ENCODE peak calls at places on chromosome 2, in five cellular contexts. T is H1, B is suprapubic skin, I is endothelial cell of umbilical vein, S is GM23338. X is an unnamed sample.

GRCh38 chr2:166013878-166014277 is 60.3 kb upstream of the TTC21B start:
- DNase-seq in T (no peak), B (no peak), I (no peak), S (peak), X (no peak)

GRCh38 chr2:108449410-108450200 is 599 bp downstream of the GCC2 start:
- DNase-seq in T (no peak), B (no peak), I (peak), S (peak), X (peak)

GRCh38 chr2:128438586-128438985 is 119.9 kb upstream of the HS6ST1 start:
- DNase-seq in T (peak), B (peak), I (no peak), S (no peak), X (no peak)

GRCh38 chr2:66478729-66479316 is 43.9 kb downstream of the MEIS1 start:
- DNase-seq in T (no peak), B (no peak), I (no peak), S (no peak), X (no peak)

GRCh38 chr2:109527079-109527478 is 86.7 kb downstream of the SEPTIN10 start:
- DNase-seq in T (no peak), B (no peak), I (no peak), S (no peak), X (peak)

GRCh38 chr2:219459460-219460311 is 25.0 kb downstream of the SPEG start:
- DNase-seq in T (peak), B (no peak), I (peak), S (peak), X (peak)

GRCh38 chr2:100991404-100991773 is 10.7 kb upstream of the RPL31 start:
- DNase-seq in T (no peak), B (no peak), I (no peak), S (no peak), X (no peak)

GRCh38 chr2:110866496-110866895 is 134.1 kb downstream of the ACOXL start:
- DNase-seq in T (no peak), B (no peak), I (no peak), S (peak), X (no peak)

GRCh38 chr2:40719414-40719813 is 267.5 kb upstream of the SLC8A1 start:
- DNase-seq in T (no peak), B (no peak), I (no peak), S (no peak), X (no peak)

GRCh38 chr2:191631754-191632153 is 46.2 kb upstream of the NABP1 start:
- DNase-seq in T (no peak), B (no peak), I (no peak), S (no peak), X (no peak)

GRCh38 chr2:111236027-111236426 is 115.3 kb downstream of the BCL2L11 start:
- DNase-seq in T (no peak), B (no peak), I (no peak), S (no peak), X (no peak)

GRCh38 chr2:186734957-186735734 is 41.3 kb downstream of the FAM171B start:
- DNase-seq in T (peak), B (no peak), I (no peak), S (peak), X (no peak)

GRCh38 chr2:43846140-43846793 is 7.5 kb downstream of the ABCG8 start:
- DNase-seq in T (peak), B (no peak), I (no peak), S (no peak), X (no peak)

GRCh38 chr2:54903736-54904554 is 146.3 kb downstream of the RTN4 start:
- DNase-seq in T (no peak), B (no peak), I (peak), S (no peak), X (peak)

GRCh38 chr2:173669271-173669853 is 295.8 kb downstream of the SP3 start:
- DNase-seq in T (no peak), B (no peak), I (no peak), S (no peak), X (no peak)

GRCh38 chr2:74715880-74716279 is 61.8 kb downstream of the SEMA4F start:
- DNase-seq in T (no peak), B (no peak), I (no peak), S (no peak), X (no peak)

GRCh38 chr2:65382776-65383357 is 49.5 kb downstream of the SPRED2 start:
- DNase-seq in T (no peak), B (peak), I (no peak), S (peak), X (peak)

GRCh38 chr2:193141-193552 is 70.7 kb downstream of the SH3YL1 start:
- DNase-seq in T (no peak), B (no peak), I (no peak), S (no peak), X (no peak)

GRCh38 chr2:180520816-180521595 is 459.4 kb upstream of the UBE2E3 start:
- DNase-seq in T (no peak), B (no peak), I (peak), S (no peak), X (no peak)

GRCh38 chr2:23563673-23564617 is 179.0 kb downstream of the KLHL29 start:
- DNase-seq in T (peak), B (no peak), I (no peak), S (peak), X (peak)

GRCh38 chr2:189057316-189057715 is 83.1 kb downstream of the COL3A1 start:
- DNase-seq in T (no peak), B (no peak), I (no peak), S (no peak), X (no peak)

GRCh38 chr2:85710687-85711577 is 16.8 kb downstream of the GNLY start:
- DNase-seq in T (no peak), B (peak), I (peak), S (no peak), X (peak)

GRCh38 chr2:237877576-237878307 is 18.3 kb downstream of the RAMP1 start:
- DNase-seq in T (no peak), B (no peak), I (no peak), S (no peak), X (peak)

GRCh38 chr2:157173740-157174184 is 83.7 kb upstream of the GALNT5 start:
- DNase-seq in T (no peak), B (no peak), I (peak), S (no peak), X (no peak)

GRCh38 chr2:6810961-6811360 is 54.7 kb downstream of the CMPK2 start:
- DNase-seq in T (no peak), B (no peak), I (no peak), S (no peak), X (peak)

GRCh38 chr2:175805442-175806114 is 196.5 kb downstream of the LNPK start:
- DNase-seq in T (no peak), B (no peak), I (no peak), S (no peak), X (no peak)

GRCh38 chr2:126874961-126875360 is 23.7 kb upstream of the TEX51 start:
- DNase-seq in T (no peak), B (no peak), I (no peak), S (no peak), X (peak)

GRCh38 chr2:11163439-11164317 is 8.4 kb downstream of the SLC66A3 start:
- DNase-seq in T (no peak), B (no peak), I (no peak), S (no peak), X (no peak)

GRCh38 chr2:202429164-202429980 is 53.2 kb downstream of the BMPR2 start:
- DNase-seq in T (no peak), B (no peak), I (peak), S (no peak), X (no peak)
- H3K27ac ChIP-seq in T (no peak), B (no peak), I (peak), S (peak), X (peak)

DNA sequence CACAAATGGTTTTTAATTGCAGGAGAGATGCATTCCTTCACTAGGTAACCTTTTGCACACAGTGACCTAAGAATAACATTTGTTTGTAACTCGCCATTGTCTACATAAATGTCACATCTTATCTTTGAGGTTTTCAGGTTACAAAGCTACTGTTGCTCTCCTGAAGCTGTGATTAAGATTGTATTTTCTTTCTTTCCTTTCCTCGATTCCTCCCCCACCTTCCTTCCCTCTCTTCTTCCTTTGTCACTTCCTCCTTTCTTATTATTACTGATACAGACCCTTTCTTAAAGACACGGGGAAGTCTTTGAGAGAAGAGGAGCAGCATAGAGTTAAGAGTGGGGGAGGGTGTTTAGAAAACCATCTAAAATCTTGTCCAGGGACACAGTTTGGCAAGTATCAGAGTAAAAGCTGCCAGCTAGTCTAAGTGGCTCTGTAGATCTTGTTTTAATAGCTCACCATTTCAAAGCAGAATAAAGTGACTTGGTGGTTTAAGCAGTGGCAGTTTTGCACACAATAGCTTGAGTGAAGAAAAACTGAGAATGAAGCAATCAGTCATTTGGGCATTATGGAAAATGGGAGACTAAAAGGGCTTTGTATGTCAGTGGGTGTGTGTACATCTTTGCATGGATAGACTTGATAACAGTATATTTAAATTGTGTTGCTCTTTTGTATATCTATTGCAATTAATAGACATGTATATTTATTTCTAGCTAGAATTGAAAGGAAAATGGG is 10.9 kb downstream of the CERS6 start:
- DNase-seq in T (no peak), B (no peak), I (peak), S (no peak), X (no peak)
- H3K4me3 ChIP-seq in T (no peak), B (no peak), I (no peak), S (no peak), X (no peak)

DNA sequence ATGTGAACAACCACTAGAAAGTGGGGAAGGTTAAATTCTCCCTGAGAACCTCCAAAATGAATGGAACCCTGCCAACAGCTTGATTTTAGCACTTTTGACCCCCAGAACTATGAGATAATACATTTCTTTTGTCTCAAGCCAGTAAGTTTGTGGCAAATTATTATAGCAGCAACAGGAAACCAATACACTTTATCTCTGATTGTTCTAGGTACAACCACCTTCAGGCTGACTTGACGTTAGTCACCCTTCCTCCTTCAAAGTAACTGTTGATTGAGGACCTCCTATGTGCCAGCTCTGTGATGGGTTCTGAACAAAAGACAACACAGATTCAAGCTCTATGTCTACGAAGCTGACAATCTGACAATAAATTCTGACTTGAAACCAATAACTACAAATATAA is 318.9 kb downstream of the NCKAP5 start:
- DNase-seq in T (no peak), B (no peak), I (peak), S (no peak), X (no peak)
- TF ChIP-seq POLR2AphosphoS5 in T (no peak), B (no peak), I (peak), S (no peak), X (no peak)

GRCh38 chr2:216793386-216793785 is 66.5 kb downstream of the TNP1 start:
- DNase-seq in T (no peak), B (no peak), I (no peak), S (no peak), X (no peak)
- H3K27ac ChIP-seq in T (no peak), B (peak), I (no peak), S (no peak), X (no peak)

X was measured in upper lobe of left lung.